ENCODE peak calls at places on chromosome 12, in seven cellular contexts. F is NCI-H345, H is HEK293T, C is fibroblast of mammary gland, B is nephron progenitor cell, Y is DMS79, L is GM03348. I is an unnamed sample.
A peak's percentile ranks its signal among the peaks of the same experiment; 100 is the strongest.

GRCh38 chr12:53219956-53220856 is 11.8 kb downstream of the RARG start:
- DNase-seq in F (peak; percentile 63), H (peak; percentile 58), C (peak; percentile 80), B (peak; percentile 69), Y (no peak), L (peak; percentile 74), I (no peak)

GRCh38 chr12:40734283-40734682 is 42.0 kb downstream of the CNTN1 start:
- DNase-seq in F (no peak), H (peak; percentile 21), C (no peak), B (no peak), Y (no peak), L (no peak), I (no peak)

GRCh38 chr12:9751204-9752144 is 9.2 kb downstream of the CD69 start:
- DNase-seq in F (peak; percentile 2), H (no peak), C (peak; percentile 30), B (no peak), Y (no peak), L (peak; percentile 54), I (no peak)

GRCh38 chr12:26058818-26059217 is 66.0 kb downstream of the BHLHE41 start:
- DNase-seq in F (no peak), H (no peak), C (no peak), B (no peak), Y (no peak), L (no peak), I (no peak)

GRCh38 chr12:57280234-57281062 is 29.5 kb upstream of the STAC3 start:
- DNase-seq in F (no peak), H (no peak), C (peak; percentile 99), B (no peak), Y (no peak), L (peak; percentile 84), I (no peak)

GRCh38 chr12:93002278-93003054 is 73.4 kb upstream of the EEA1 start:
- DNase-seq in F (no peak), H (no peak), C (peak; percentile 88), B (no peak), Y (no peak), L (peak; percentile 70), I (no peak)

GRCh38 chr12:38662851-38663250 is 242.5 kb downstream of the CPNE8 start:
- DNase-seq in F (no peak), H (no peak), C (peak; percentile 45), B (no peak), Y (no peak), L (no peak), I (no peak)

GRCh38 chr12:106595268-106595667 is 12.5 kb downstream of the RFX4 start:
- DNase-seq in F (no peak), H (no peak), C (no peak), B (no peak), Y (no peak), L (no peak), I (no peak)

GRCh38 chr12:124919646-124920352 is 5.3 kb upstream of the UBC start:
- DNase-seq in F (no peak), H (no peak), C (peak; percentile 76), B (no peak), Y (no peak), L (no peak), I (no peak)

GRCh38 chr12:53754633-53755261 is 3.0 kb upstream of the CISTR start:
- DNase-seq in F (no peak), H (no peak), C (peak; percentile 66), B (no peak), Y (peak; percentile 47), L (no peak), I (no peak)

GRCh38 chr12:65631621-65632111 is 192.6 kb upstream of the HMGA2 start:
- DNase-seq in F (no peak), H (peak; percentile 25), C (peak; percentile 100), B (no peak), Y (no peak), L (peak; percentile 84), I (no peak)

GRCh38 chr12:52926596-52927241 is 21.8 kb upstream of the KRT8 start:
- DNase-seq in F (no peak), H (no peak), C (no peak), B (no peak), Y (no peak), L (no peak), I (no peak)

GRCh38 chr12:27899151-27899661 is 73.3 kb downstream of the PTHLH start:
- DNase-seq in F (no peak), H (no peak), C (peak; percentile 98), B (no peak), Y (no peak), L (peak; percentile 86), I (no peak)

GRCh38 chr12:23204933-23205778 is 580.2 kb downstream of the ETNK1 start:
- DNase-seq in F (peak; percentile 66), H (peak; percentile 56), C (peak; percentile 77), B (peak; percentile 14), Y (peak; percentile 15), L (peak; percentile 60), I (no peak)

GRCh38 chr12:14910090-14910915 is 24.6 kb upstream of the MGP start:
- DNase-seq in F (no peak), H (no peak), C (peak; percentile 45), B (no peak), Y (no peak), L (no peak), I (no peak)

GRCh38 chr12:89566615-89567014 is 40.8 kb upstream of the POC1B start:
- DNase-seq in F (no peak), H (no peak), C (peak; percentile 35), B (no peak), Y (no peak), L (peak; percentile 13), I (no peak)

GRCh38 chr12:89461649-89462612 is 62.7 kb downstream of the GALNT4 start:
- DNase-seq in F (peak; percentile 46), H (peak; percentile 45), C (peak; percentile 83), B (no peak), Y (peak; percentile 23), L (peak; percentile 57), I (peak; percentile 10)

GRCh38 chr12:98373982-98374381 is 141.4 kb upstream of the TMPO start:
- DNase-seq in F (no peak), H (peak; percentile 15), C (peak; percentile 5), B (no peak), Y (no peak), L (peak; percentile 9), I (no peak)

GRCh38 chr12:26723379-26724308 is 109.3 kb downstream of the ITPR2 start:
- DNase-seq in F (no peak), H (no peak), C (no peak), B (no peak), Y (no peak), L (peak; percentile 44), I (no peak)

GRCh38 chr12:26571539-26571938 is 261.5 kb downstream of the ITPR2 start:
- DNase-seq in F (no peak), H (peak; percentile 12), C (no peak), B (no peak), Y (no peak), L (no peak), I (no peak)

GRCh38 chr12:109800536-109800935 is 32.7 kb downstream of the TRPV4 start:
- DNase-seq in F (no peak), H (no peak), C (no peak), B (no peak), Y (no peak), L (no peak), I (no peak)

GRCh38 chr12:3242199-3242863 is 165.2 kb downstream of the TSPAN9 start:
- DNase-seq in F (no peak), H (no peak), C (no peak), B (no peak), Y (no peak), L (no peak), I (no peak)

GRCh38 chr12:55142896-55143870 is 17.0 kb downstream of the OR9K2 start:
- DNase-seq in F (peak; percentile 69), H (peak; percentile 44), C (peak; percentile 48), B (peak; percentile 58), Y (no peak), L (peak; percentile 44), I (peak; percentile 16)

GRCh38 chr12:41479431-41479830 is 291.3 kb downstream of the PDZRN4 start:
- DNase-seq in F (no peak), H (no peak), C (no peak), B (no peak), Y (no peak), L (no peak), I (no peak)

GRCh38 chr12:95215925-95216324 is 1.3 kb downstream of the FGD6 start:
- DNase-seq in F (no peak), H (no peak), C (peak; percentile 63), B (no peak), Y (no peak), L (peak; percentile 57), I (no peak)

GRCh38 chr12:124745891-124746570 is 117.6 kb downstream of the SCARB1 start:
- DNase-seq in F (peak; percentile 66), H (peak; percentile 84), C (peak; percentile 96), B (peak; percentile 87), Y (peak; percentile 47), L (peak; percentile 96), I (peak; percentile 31)

GRCh38 chr12:115223322-115223721 is 539.3 kb upstream of the TBX3 start:
- DNase-seq in F (no peak), H (no peak), C (peak; percentile 76), B (no peak), Y (peak; percentile 71), L (peak; percentile 56), I (no peak)

GRCh38 chr12:113040722-113041168 is 15.8 kb upstream of the DTX1 start:
- DNase-seq in F (no peak), H (no peak), C (peak; percentile 94), B (no peak), Y (no peak), L (peak; percentile 47), I (no peak)

GRCh38 chr12:122024132-122024785 is 2.6 kb downstream of the BCL7A start:
- DNase-seq in F (no peak), H (no peak), C (no peak), B (no peak), Y (no peak), L (no peak), I (no peak)

GRCh38 chr12:104827587-104827986 is 130.5 kb downstream of the SLC41A2 start:
- DNase-seq in F (no peak), H (no peak), C (peak; percentile 12), B (no peak), Y (no peak), L (no peak), I (no peak)

GRCh38 chr12:45343269-45344051 is 127.6 kb downstream of the ANO6 start:
- DNase-seq in F (no peak), H (no peak), C (peak; percentile 64), B (no peak), Y (no peak), L (peak; percentile 41), I (no peak)

GRCh38 chr12:26629864-26630263 is 203.1 kb downstream of the ITPR2 start:
- DNase-seq in F (no peak), H (no peak), C (peak; percentile 34), B (no peak), Y (no peak), L (peak; percentile 20), I (no peak)

GRCh38 chr12:124829008-124829707 is 34.5 kb downstream of the SCARB1 start:
- DNase-seq in F (no peak), H (no peak), C (peak; percentile 95), B (no peak), Y (no peak), L (peak; percentile 88), I (no peak)

GRCh38 chr12:81167694-81168093 is 89.8 kb downstream of the ACSS3 start:
- DNase-seq in F (no peak), H (no peak), C (peak; percentile 20), B (no peak), Y (no peak), L (peak; percentile 7), I (no peak)

GRCh38 chr12:42180990-42181611 is 36.4 kb upstream of the GXYLT1 start:
- DNase-seq in F (no peak), H (no peak), C (peak; percentile 43), B (no peak), Y (no peak), L (peak; percentile 30), I (no peak)

GRCh38 chr12:47721431-47721973 is 3.8 kb downstream of the ENDOU start:
- DNase-seq in F (no peak), H (no peak), C (no peak), B (no peak), Y (no peak), L (no peak), I (no peak)

GRCh38 chr12:48972213-48973021 is 882 bp upstream of the WNT10B start:
- DNase-seq in F (no peak), H (no peak), C (no peak), B (no peak), Y (no peak), L (no peak), I (no peak)

I was measured in NCI-H187 treated with DMSO at 0.1 percent for 48 hours.